ENCODE peak calls at places on chromosomes 4 and X, in seven cellular contexts. C is K562, U is HCT116, G is WTC11, X is HepG2, Y is GM12878, E is H1. P is an unnamed sample.

GRCh38 chrX:110015027-110015426 is 12.1 kb downstream of the TMEM164 start:
- DNase-seq in C (no peak), U (no peak), G (no peak), X (no peak), Y (no peak), E (no peak), P (no peak)

GRCh38 chrX:150649096-150649870 is 43.9 kb upstream of the MTMR1 start:
- DNase-seq in C (no peak), U (no peak), G (no peak), X (no peak), Y (no peak), E (no peak), P (no peak)

GRCh38 chr4:152359208-152360044 is 176.5 kb downstream of the FBXW7 start:
- DNase-seq in C (no peak), U (no peak), G (no peak), X (no peak), Y (no peak), E (no peak), P (no peak)

GRCh38 chr4:7725951-7726350 is 213.7 kb downstream of the AFAP1 start:
- DNase-seq in C (no peak), U (no peak), G (no peak), X (no peak), Y (no peak), E (no peak), P (no peak)

GRCh38 chrX:96563663-96564062 is 121.0 kb upstream of the DIAPH2 start:
- DNase-seq in C (no peak), U (no peak), G (no peak), X (no peak), Y (no peak), E (no peak), P (no peak)

GRCh38 chr4:88752754-88753153 is 55.1 kb upstream of the NAP1L5 start:
- DNase-seq in C (no peak), U (no peak), G (no peak), X (no peak), Y (no peak), E (no peak), P (no peak)

GRCh38 chr4:59091376-59092142 is 1981.4 kb upstream of the IGFBP7 start:
- DNase-seq in C (no peak), U (no peak), G (peak), X (no peak), Y (no peak), E (peak), P (no peak)

GRCh38 chr4:40998680-40999358 is 215.5 kb downstream of the APBB2 start:
- DNase-seq in C (no peak), U (peak), G (no peak), X (no peak), Y (no peak), E (no peak), P (no peak)

GRCh38 chr4:20249333-20249732 is 2.4 kb upstream of the SLIT2 start:
- DNase-seq in C (no peak), U (peak), G (no peak), X (no peak), Y (no peak), E (no peak), P (no peak)

GRCh38 chrX:7235071-7235470 is 87.1 kb upstream of the PUDP start:
- DNase-seq in C (no peak), U (no peak), G (no peak), X (no peak), Y (no peak), E (no peak), P (no peak)

GRCh38 chr4:140423106-140423505 is 4.3 kb downstream of the CLGN start:
- DNase-seq in C (no peak), U (no peak), G (no peak), X (no peak), Y (no peak), E (no peak), P (no peak)

GRCh38 chrX:38539748-38540147 is 21.6 kb upstream of the TSPAN7 start:
- DNase-seq in C (no peak), U (no peak), G (no peak), X (no peak), Y (no peak), E (no peak), P (no peak)

GRCh38 chrX:30971761-30972603 is 82.9 kb upstream of the TAB3 start:
- DNase-seq in C (peak), U (no peak), G (peak), X (peak), Y (no peak), E (no peak), P (peak)

GRCh38 chr4:53563824-53564223 is 27.5 kb downstream of the LNX1 start:
- DNase-seq in C (no peak), U (no peak), G (no peak), X (no peak), Y (peak), E (no peak), P (no peak)

GRCh38 chr4:159410076-159410777 is 307.3 kb downstream of the RAPGEF2 start:
- DNase-seq in C (no peak), U (no peak), G (no peak), X (no peak), Y (no peak), E (no peak), P (no peak)

GRCh38 chrX:107485019-107485418 is 35.6 kb downstream of the FRMPD3 start:
- DNase-seq in C (no peak), U (no peak), G (no peak), X (no peak), Y (no peak), E (no peak), P (no peak)

GRCh38 chrX:15749642-15750610 is 11.9 kb downstream of the CA5B start:
- DNase-seq in C (no peak), U (no peak), G (no peak), X (no peak), Y (no peak), E (no peak), P (no peak)

GRCh38 chr4:26821677-26822503 is 38.8 kb upstream of the STIM2 start:
- DNase-seq in C (no peak), U (peak), G (no peak), X (peak), Y (no peak), E (no peak), P (no peak)

GRCh38 chrX:150517303-150517896 is 51.0 kb upstream of the MTM1 start:
- DNase-seq in C (no peak), U (no peak), G (no peak), X (no peak), Y (no peak), E (no peak), P (no peak)

GRCh38 chrX:103629295-103630170 is 758 bp downstream of the TCEAL1 start:
- DNase-seq in C (peak), U (no peak), G (peak), X (peak), Y (no peak), E (peak), P (peak)

GRCh38 chr4:102684605-102685052 is 76.1 kb downstream of the MANBA start:
- DNase-seq in C (no peak), U (peak), G (no peak), X (no peak), Y (peak), E (no peak), P (no peak)

GRCh38 chr4:104642521-104642920 is 147.8 kb upstream of the CXXC4 start:
- DNase-seq in C (no peak), U (no peak), G (no peak), X (no peak), Y (no peak), E (no peak), P (no peak)

GRCh38 chr4:164997324-164997723 is 19.9 kb upstream of the TRIM61 start:
- DNase-seq in C (no peak), U (peak), G (no peak), X (peak), Y (no peak), E (no peak), P (peak)

GRCh38 chr4:36325916-36326315 is 44.5 kb downstream of the DTHD1 start:
- DNase-seq in C (no peak), U (no peak), G (no peak), X (no peak), Y (no peak), E (no peak), P (no peak)

GRCh38 chr4:93718233-93718632 is 110.3 kb upstream of the ATOH1 start:
- DNase-seq in C (no peak), U (no peak), G (no peak), X (no peak), Y (no peak), E (no peak), P (no peak)

GRCh38 chr4:128980816-128981326 is 112.5 kb downstream of the SCLT1 start:
- DNase-seq in C (no peak), U (no peak), G (no peak), X (no peak), Y (no peak), E (no peak), P (no peak)

GRCh38 chr4:1208266-1208961 is 36.0 kb upstream of the SPON2 start:
- DNase-seq in C (no peak), U (no peak), G (no peak), X (no peak), Y (no peak), E (no peak), P (no peak)

GRCh38 chr4:38089961-38090360 is 129.8 kb downstream of the PTTG2 start:
- DNase-seq in C (no peak), U (no peak), G (no peak), X (no peak), Y (no peak), E (no peak), P (no peak)

GRCh38 chrX:107493141-107493540 is 43.7 kb downstream of the FRMPD3 start:
- DNase-seq in C (no peak), U (no peak), G (no peak), X (no peak), Y (no peak), E (no peak), P (no peak)

GRCh38 chr4:138724530-138724929 is 291.1 kb upstream of the NOCT start:
- DNase-seq in C (no peak), U (no peak), G (peak), X (no peak), Y (no peak), E (no peak), P (no peak)

GRCh38 chr4:124953059-124953850 is 240.7 kb upstream of the ANKRD50 start:
- DNase-seq in C (no peak), U (no peak), G (no peak), X (no peak), Y (no peak), E (no peak), P (no peak)

GRCh38 chr4:829761-830655 is 4.1 kb upstream of the CPLX1 start:
- DNase-seq in C (no peak), U (no peak), G (no peak), X (no peak), Y (no peak), E (no peak), P (no peak)

GRCh38 chr4:82293304-82293703 is 80.5 kb downstream of the HNRNPD start:
- DNase-seq in C (no peak), U (no peak), G (no peak), X (no peak), Y (peak), E (no peak), P (no peak)

GRCh38 chr4:159273126-159273438 is 170.2 kb downstream of the RAPGEF2 start:
- DNase-seq in C (no peak), U (no peak), G (no peak), X (peak), Y (no peak), E (no peak), P (no peak)

GRCh38 chr4:162803378-162803777 is 363.3 kb downstream of the NAF1 start:
- DNase-seq in C (no peak), U (no peak), G (no peak), X (no peak), Y (no peak), E (no peak), P (no peak)

GRCh38 chrX:8684201-8684600 is 47.7 kb downstream of the ANOS1 start:
- DNase-seq in C (no peak), U (no peak), G (no peak), X (no peak), Y (no peak), E (no peak), P (no peak)

DNA sequence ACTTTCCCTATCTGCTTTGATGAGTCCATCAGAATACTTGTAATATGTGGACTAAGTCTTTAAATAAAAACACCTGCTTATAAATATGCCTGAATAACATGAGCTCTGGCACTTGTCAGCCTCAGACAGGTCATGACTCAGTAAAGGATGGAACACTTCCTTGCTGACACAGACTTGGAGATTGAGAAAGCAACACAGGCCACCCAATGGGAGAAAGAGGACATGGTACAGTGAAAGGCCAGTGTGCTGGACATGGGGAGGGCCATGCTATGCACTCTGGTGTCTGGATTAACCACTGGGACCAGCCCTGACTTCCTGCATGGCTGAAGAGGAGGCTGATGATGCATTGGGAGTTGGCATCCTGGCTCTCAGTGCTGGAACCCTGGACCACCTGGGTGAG is 149.5 kb downstream of the DHRSX start:
- DNase-seq in C (no peak), U (no peak), G (no peak), X (no peak), Y (no peak), E (no peak), P (no peak)
- TF ChIP-seq SP1 in C (no peak), U (no peak), G (no peak), X (no peak), Y (no peak), E (no peak), P (no peak)

GRCh38 chr4:185838514-185839203 is 26.7 kb upstream of the SORBS2 start:
- DNase-seq in C (no peak), U (no peak), G (no peak), X (no peak), Y (no peak), E (no peak), P (no peak)

GRCh38 chr4:185839204-185839712 is 27.3 kb upstream of the SORBS2 start:
- DNase-seq in C (no peak), U (peak), G (peak), X (no peak), Y (no peak), E (peak), P (peak)

GRCh38 chr4:185836268-185837084 is 24.5 kb upstream of the SORBS2 start:
- DNase-seq in C (no peak), U (no peak), G (no peak), X (peak), Y (no peak), E (no peak), P (no peak)

GRCh38 chr4:185838104-185838452 is 26.1 kb upstream of the SORBS2 start:
- DNase-seq in C (no peak), U (no peak), G (peak), X (no peak), Y (no peak), E (peak), P (no peak)

DNA sequence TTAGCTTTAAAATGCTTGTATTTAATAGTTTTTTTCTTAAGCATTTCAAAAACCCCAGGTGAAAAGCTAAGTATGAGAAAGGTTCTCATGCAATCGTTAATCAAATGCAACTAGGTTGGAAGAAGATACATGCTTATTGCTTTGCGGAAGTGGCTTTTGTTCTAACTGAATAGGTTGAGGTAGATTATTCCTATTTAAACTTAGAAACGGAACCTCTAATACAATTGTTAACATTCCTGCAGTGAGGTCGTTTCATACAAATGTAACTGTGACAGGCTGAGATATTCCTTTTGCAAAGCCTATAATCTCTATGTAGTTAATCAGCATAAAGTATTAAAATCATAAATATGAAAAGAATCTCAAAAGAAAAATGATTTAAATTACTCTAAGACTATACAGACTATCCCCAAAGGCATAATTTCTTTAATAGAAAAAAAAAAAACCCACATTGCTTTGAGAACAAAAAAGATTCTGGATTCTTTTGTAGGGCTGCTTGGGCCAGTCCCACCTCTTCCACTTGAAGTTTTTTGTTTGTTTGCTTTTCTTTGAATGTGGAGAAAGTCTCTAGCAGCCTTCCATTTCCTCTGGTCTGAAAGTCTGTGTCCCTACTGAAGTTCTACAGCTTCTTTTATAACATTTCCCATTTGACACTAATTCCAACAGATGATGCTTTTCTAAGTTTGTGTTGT is 25.6 kb upstream of the SORBS2 start:
- DNase-seq in C (no peak), U (no peak), G (no peak), X (no peak), Y (no peak), E (no peak), P (no peak)
- TF ChIP-seq SP1 in C (no peak), U (no peak), G (no peak), X (no peak), Y (no peak), E (no peak), P (no peak)

GRCh38 chrX:68827256-68827655 is 1.6 kb upstream of the EFNB1 start:
- DNase-seq in C (no peak), U (no peak), G (no peak), X (no peak), Y (no peak), E (no peak), P (no peak)

GRCh38 chrX:68828740-68829593 is at the start of gene EFNB1:
- DNase-seq in C (peak), U (peak), G (peak), X (peak), Y (peak), E (peak), P (peak)

GRCh38 chrX:68826113-68826980 is 2.5 kb upstream of the EFNB1 start:
- DNase-seq in C (no peak), U (no peak), G (no peak), X (peak), Y (no peak), E (no peak), P (no peak)

GRCh38 chrX:68829594-68830485 is 1.0 kb downstream of the EFNB1 start:
- DNase-seq in C (no peak), U (no peak), G (no peak), X (no peak), Y (no peak), E (peak), P (no peak)

DNA sequence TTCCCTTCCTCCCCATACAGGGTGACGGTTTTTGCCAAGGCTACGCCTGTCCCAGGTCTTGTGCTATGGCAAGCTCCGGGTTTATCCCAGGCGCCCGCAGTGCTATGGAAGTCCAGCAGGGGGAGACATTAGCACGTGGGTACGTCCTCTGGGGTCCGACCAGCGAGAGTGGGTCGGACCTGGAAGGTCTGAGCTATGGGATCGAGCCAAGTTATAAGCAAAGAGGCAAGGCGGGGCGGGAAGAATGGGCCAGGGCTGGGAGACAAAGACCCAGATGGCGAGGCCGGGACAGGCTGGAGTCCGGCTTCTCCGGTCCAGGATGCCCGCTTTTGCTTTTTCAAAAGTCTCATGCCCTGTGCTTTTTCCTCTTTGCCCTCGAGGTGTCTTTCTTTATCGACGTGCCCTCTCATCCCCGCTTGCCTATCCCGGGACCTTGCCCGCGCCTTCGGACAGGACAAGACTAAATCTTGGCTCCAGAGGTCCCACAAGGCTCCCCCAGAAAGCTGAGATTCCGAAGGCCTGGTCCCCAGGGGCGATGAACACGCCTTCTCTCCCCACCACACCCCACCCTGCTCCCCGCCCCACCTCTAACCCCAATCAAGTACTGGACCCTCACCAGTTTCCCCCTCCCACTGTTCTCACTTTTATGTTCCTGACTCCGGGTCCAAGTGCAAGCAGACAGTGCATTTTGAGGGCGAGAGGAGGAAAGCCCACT is 816 bp upstream of the EFNB1 start:
- DNase-seq in C (peak), U (peak), G (peak), X (peak), Y (no peak), E (peak), P (peak)
- TF ChIP-seq SP1 in C (no peak), U (no peak), G (no peak), X (no peak), Y (no peak), E (no peak), P (no peak)

GRCh38 chr4:13642163-13642562 is 14.6 kb upstream of the BOD1L1 start:
- DNase-seq in C (no peak), U (no peak), G (no peak), X (no peak), Y (no peak), E (no peak), P (no peak)

GRCh38 chr4:13645075-13645474 is 17.6 kb upstream of the BOD1L1 start:
- DNase-seq in C (peak), U (no peak), G (no peak), X (no peak), Y (no peak), E (no peak), P (no peak)

GRCh38 chr4:13642576-13642975 is 15.1 kb upstream of the BOD1L1 start:
- DNase-seq in C (no peak), U (no peak), G (no peak), X (no peak), Y (no peak), E (no peak), P (no peak)

GRCh38 chr4:13640149-13640671 is 12.7 kb upstream of the BOD1L1 start:
- DNase-seq in C (no peak), U (no peak), G (peak), X (no peak), Y (no peak), E (no peak), P (peak)

DNA sequence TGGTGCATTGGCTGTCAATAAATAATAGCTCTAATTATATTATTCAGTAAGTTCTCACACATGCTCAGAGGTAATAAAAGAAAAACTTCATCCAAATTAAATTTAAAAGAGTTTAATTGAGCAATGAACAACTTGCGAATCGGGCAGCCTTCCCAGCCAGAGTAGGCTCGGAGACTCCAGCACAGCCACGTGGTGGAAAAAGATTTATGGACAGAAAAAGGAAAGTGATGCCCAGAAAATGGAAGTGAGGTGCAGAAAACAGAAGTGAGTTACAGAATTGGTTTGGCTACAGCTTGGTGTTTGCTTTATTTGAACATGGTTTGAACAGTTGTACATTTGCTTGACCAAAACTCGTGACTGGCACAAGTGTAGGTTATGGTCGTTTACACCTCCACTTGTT is 13.6 kb upstream of the BOD1L1 start:
- DNase-seq in C (no peak), U (no peak), G (no peak), X (no peak), Y (no peak), E (no peak), P (no peak)
- TF ChIP-seq SP1 in C (no peak), U (no peak), G (no peak), X (no peak), Y (no peak), E (no peak), P (no peak)

GRCh38 chrX:41105005-41105404 is 19.8 kb downstream of the USP9X start:
- DNase-seq in C (no peak), U (no peak), G (no peak), X (no peak), Y (no peak), E (no peak), P (no peak)

GRCh38 chrX:41110801-41111625 is 25.8 kb downstream of the USP9X start:
- DNase-seq in C (no peak), U (no peak), G (no peak), X (no peak), Y (no peak), E (no peak), P (no peak)

GRCh38 chrX:41108007-41108683 is 22.9 kb downstream of the USP9X start:
- DNase-seq in C (no peak), U (no peak), G (no peak), X (no peak), Y (no peak), E (no peak), P (no peak)

GRCh38 chrX:41108684-41109205 is 23.5 kb downstream of the USP9X start:
- DNase-seq in C (no peak), U (no peak), G (peak), X (no peak), Y (no peak), E (no peak), P (no peak)
- TF ChIP-seq SP1 in C (no peak), U (no peak), G (no peak), X (no peak), Y (no peak), E (no peak), P (no peak)

P was measured in HEK293T.